ENCODE peak calls at places on chromosomes 4 and X, in seven cellular contexts. U, W, C, X, V, R and S are unnamed samples.

GRCh38 chrX:18146954-18147353 is 73.7 kb downstream of the BEND2 start:
- DNase-seq in U (no peak), W (no peak), C (peak; percentile 1), X (no peak), V (no peak), R (peak; percentile 22), S (no peak)

GRCh38 chr4:153472122-153473037 is 6.2 kb downstream of the TMEM131L start:
- DNase-seq in U (no peak), W (no peak), C (no peak), X (no peak), V (peak; percentile 81), R (no peak), S (no peak)

GRCh38 chrX:140764401-140764919 is 54.9 kb downstream of the LINC00632 start:
- DNase-seq in U (peak; percentile 25), W (peak; percentile 22), C (no peak), X (no peak), V (no peak), R (no peak), S (no peak)

GRCh38 chr4:176277162-176277904 is 8.3 kb upstream of the ASB5 start:
- DNase-seq in U (peak; percentile 17), W (peak; percentile 51), C (peak; percentile 39), X (peak; percentile 16), V (no peak), R (peak; percentile 65), S (no peak)

GRCh38 chr4:24857996-24858395 is 54.8 kb downstream of the CCDC149 start:
- DNase-seq in U (no peak), W (no peak), C (no peak), X (no peak), V (no peak), R (no peak), S (no peak)

GRCh38 chr4:184831153-184831552 is 5.4 kb upstream of the ACSL1 start:
- DNase-seq in U (no peak), W (no peak), C (no peak), X (no peak), V (no peak), R (no peak), S (no peak)

GRCh38 chr4:54539500-54540029 is 118.2 kb upstream of the KIT start:
- DNase-seq in U (no peak), W (peak; percentile 87), C (peak; percentile 6), X (no peak), V (no peak), R (peak; percentile 26), S (no peak)

GRCh38 chr4:110449947-110450346 is 26.0 kb upstream of the ENPEP start:
- DNase-seq in U (no peak), W (no peak), C (no peak), X (no peak), V (no peak), R (no peak), S (no peak)

GRCh38 chr4:47533689-47534347 is 48.7 kb downstream of the ATP10D start:
- DNase-seq in U (no peak), W (no peak), C (no peak), X (no peak), V (no peak), R (no peak), S (no peak)

GRCh38 chr4:122773021-122773420 is 40.5 kb downstream of the BBS12 start:
- DNase-seq in U (no peak), W (no peak), C (no peak), X (no peak), V (no peak), R (no peak), S (no peak)

GRCh38 chr4:22676058-22676457 is 16.7 kb upstream of the GBA3 start:
- DNase-seq in U (no peak), W (no peak), C (no peak), X (no peak), V (no peak), R (no peak), S (no peak)

GRCh38 chr4:22678851-22679517 is 13.8 kb upstream of the GBA3 start:
- DNase-seq in U (no peak), W (no peak), C (no peak), X (no peak), V (no peak), R (no peak), S (no peak)

GRCh38 chr4:22677780-22678179 is 15.0 kb upstream of the GBA3 start:
- DNase-seq in U (no peak), W (no peak), C (no peak), X (no peak), V (no peak), R (no peak), S (no peak)

DNA sequence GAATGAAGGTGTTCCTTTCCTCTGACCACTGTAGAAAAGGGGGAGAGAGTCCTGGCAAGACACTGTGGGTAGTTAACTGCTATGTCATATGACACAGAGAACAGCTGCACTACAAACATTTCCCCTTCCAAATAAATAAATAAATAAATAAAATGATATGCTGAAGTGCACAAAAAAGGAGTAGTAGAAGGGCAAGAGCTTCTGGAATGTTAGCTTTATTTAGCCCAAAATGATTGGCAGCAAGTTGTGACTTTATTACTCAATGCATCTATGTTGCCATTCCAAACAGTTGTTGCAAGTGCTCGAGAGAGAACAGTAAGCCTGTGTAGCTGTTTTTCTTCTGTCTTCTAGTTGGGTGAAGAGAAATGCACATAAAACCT is 13.2 kb upstream of the GBA3 start:
- DNase-seq in U (no peak), W (no peak), C (no peak), X (no peak), V (no peak), R (no peak), S (no peak)
- TF ChIP-seq POLR2AphosphoS5 in U (no peak), W (no peak), C (no peak), X (no peak), V (no peak), R (no peak), S (no peak)

GRCh38 chr4:74623041-74623440 is 171.3 kb downstream of the BTC start:
- DNase-seq in U (no peak), W (peak; percentile 5), C (peak; percentile 66), X (peak; percentile 3), V (no peak), R (peak; percentile 53), S (no peak)

GRCh38 chr4:74621616-74622015 is 172.7 kb downstream of the BTC start:
- DNase-seq in U (no peak), W (no peak), C (no peak), X (no peak), V (no peak), R (no peak), S (no peak)

GRCh38 chr4:74627093-74627492 is 167.2 kb downstream of the BTC start:
- DNase-seq in U (no peak), W (no peak), C (no peak), X (no peak), V (no peak), R (no peak), S (no peak)

GRCh38 chr4:74625981-74626380 is 168.3 kb downstream of the BTC start:
- DNase-seq in U (no peak), W (no peak), C (no peak), X (no peak), V (no peak), R (no peak), S (no peak)

GRCh38 chr4:74624351-74625151 is 169.8 kb downstream of the BTC start:
- DNase-seq in U (no peak), W (no peak), C (peak; percentile 85), X (no peak), V (no peak), R (no peak), S (no peak)
- TF ChIP-seq TAF1 in U (no peak), W (no peak), C (no peak), X (no peak), V (no peak), R (no peak), S (no peak)

GRCh38 chr4:119212964-119213606 is 572 bp downstream of the USP53 start:
- DNase-seq in U (peak; percentile 74), W (peak; percentile 69), C (peak; percentile 88), X (peak; percentile 30), V (peak; percentile 12), R (peak; percentile 82), S (peak; percentile 25)

GRCh38 chr4:119210760-119211159 is 1.8 kb upstream of the USP53 start:
- DNase-seq in U (no peak), W (no peak), C (no peak), X (no peak), V (no peak), R (no peak), S (no peak)

GRCh38 chr4:119209586-119209985 is 2.9 kb upstream of the USP53 start:
- DNase-seq in U (no peak), W (no peak), C (no peak), X (no peak), V (no peak), R (no peak), S (no peak)

GRCh38 chr4:119212251-119212963 is at the start of gene USP53:
- DNase-seq in U (peak; percentile 97), W (peak; percentile 97), C (peak; percentile 94), X (peak; percentile 82), V (peak; percentile 71), R (peak; percentile 98), S (peak; percentile 79)

GRCh38 chr4:119211856-119212250 is 660 bp upstream of the USP53 start:
- DNase-seq in U (peak; percentile 50), W (no peak), C (peak; percentile 47), X (no peak), V (no peak), R (no peak), S (no peak)
- TF ChIP-seq POLR2AphosphoS5 in U (no peak), W (no peak), C (no peak), X (no peak), V (no peak), R (no peak), S (no peak)

GRCh38 chr4:17060230-17060629 is 161.8 kb upstream of the LDB2 start:
- DNase-seq in U (no peak), W (no peak), C (no peak), X (no peak), V (no peak), R (no peak), S (no peak)
- TF ChIP-seq TAF1 in U (no peak), W (no peak), C (no peak), X (no peak), V (no peak), R (no peak), S (no peak)

DNA sequence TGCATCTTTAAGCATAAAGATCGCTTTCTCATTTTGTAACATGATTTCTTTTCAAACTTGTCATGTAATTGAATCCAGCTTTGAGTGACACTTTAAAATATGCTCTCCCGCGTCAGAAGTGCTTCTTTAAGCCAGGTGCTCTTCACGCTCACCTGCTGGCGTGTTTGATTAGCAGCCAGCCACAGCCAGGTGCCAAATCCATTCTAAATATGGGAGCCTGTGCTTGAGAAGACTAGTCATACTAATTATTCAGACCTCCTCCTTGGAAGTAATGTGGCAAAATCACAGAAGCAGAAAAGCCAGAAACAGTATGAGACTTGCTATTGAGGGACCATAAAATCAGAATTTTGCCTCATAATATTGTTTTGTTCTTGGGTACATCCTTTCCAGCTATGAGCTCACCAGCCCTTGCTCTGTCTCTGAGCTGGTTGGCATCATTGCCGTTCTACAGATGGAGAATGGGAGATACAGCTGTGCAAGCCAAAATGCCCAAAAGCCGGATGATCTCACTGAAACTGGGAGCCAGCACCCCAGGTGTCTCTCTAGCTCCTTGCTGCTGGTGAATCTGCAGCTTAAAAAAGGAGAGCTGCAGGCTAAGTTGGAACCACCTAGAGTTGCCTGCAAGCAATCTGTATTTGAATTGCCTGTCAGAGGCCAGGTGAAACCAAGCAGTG is 205.4 kb downstream of the SHROOM3 start:
- DNase-seq in U (no peak), W (no peak), C (no peak), X (no peak), V (no peak), R (no peak), S (no peak)
- TF ChIP-seq POLR2AphosphoS5 in U (no peak), W (no peak), C (no peak), X (no peak), V (no peak), R (no peak), S (no peak)